ENCODE peak calls at places on chromosomes 1 and 21, in nine cellular contexts. N is HCT116; M is lower lobe of right lung; X is CD8-positive, alpha-beta T cell; W is left ventricle myocardium inferior; K is ovary; Y is transverse colon; U is heart left ventricle; V is A549. D is an unnamed sample.

GRCh38 chr1:212520746-212521145 is 87.8 kb upstream of the ATF3 start:
- DNase-seq in N (no peak), M (no peak), X (no peak), W (no peak), K (no peak), Y (peak; percentile 40), U (no peak), V (no peak), D (no peak)

GRCh38 chr1:150235436-150235851 is 468 bp downstream of the ANP32E start:
- DNase-seq in N (no peak), M (no peak), X (peak; percentile 32), W (no peak), K (no peak), Y (peak; percentile 22), U (peak; percentile 21), V (no peak), D (peak; percentile 57)

GRCh38 chr1:115530407-115530806 is 111.4 kb upstream of the VANGL1 start:
- DNase-seq in N (no peak), M (no peak), X (no peak), W (no peak), K (no peak), Y (no peak), U (no peak), V (no peak), D (no peak)

GRCh38 chr1:219554109-219554508 is 58.8 kb downstream of the ZC3H11B start:
- DNase-seq in N (no peak), M (no peak), X (no peak), W (no peak), K (no peak), Y (no peak), U (no peak), V (no peak), D (no peak)

GRCh38 chr1:235050911-235051360 is 77.7 kb downstream of the TOMM20 start:
- DNase-seq in N (no peak), M (peak; percentile 42), X (no peak), W (peak; percentile 49), K (peak; percentile 42), Y (no peak), U (peak; percentile 53), V (no peak), D (peak; percentile 42)

GRCh38 chr21:25425156-25425555 is 182.1 kb downstream of the MRPL39 start:
- DNase-seq in N (no peak), M (no peak), X (no peak), W (no peak), K (no peak), Y (no peak), U (no peak), V (no peak), D (no peak)

GRCh38 chr1:7912743-7913557 is 27.7 kb downstream of the TNFRSF9 start:
- DNase-seq in N (peak; percentile 33), M (no peak), X (peak; percentile 20), W (no peak), K (no peak), Y (peak; percentile 48), U (no peak), V (no peak), D (peak; percentile 38)

GRCh38 chr1:171985639-171986038 is 144.3 kb downstream of the DNM3 start:
- DNase-seq in N (peak; percentile 6), M (no peak), X (no peak), W (no peak), K (no peak), Y (no peak), U (peak; percentile 8), V (peak; percentile 45), D (no peak)

GRCh38 chr1:63690966-63691365 is 82.9 kb upstream of the ROR1 start:
- DNase-seq in N (no peak), M (no peak), X (no peak), W (no peak), K (no peak), Y (no peak), U (no peak), V (no peak), D (no peak)

GRCh38 chr1:55007626-55008025 is 8.9 kb downstream of the BSND start:
- DNase-seq in N (no peak), M (no peak), X (no peak), W (no peak), K (no peak), Y (no peak), U (no peak), V (no peak), D (peak; percentile 37)

DNA sequence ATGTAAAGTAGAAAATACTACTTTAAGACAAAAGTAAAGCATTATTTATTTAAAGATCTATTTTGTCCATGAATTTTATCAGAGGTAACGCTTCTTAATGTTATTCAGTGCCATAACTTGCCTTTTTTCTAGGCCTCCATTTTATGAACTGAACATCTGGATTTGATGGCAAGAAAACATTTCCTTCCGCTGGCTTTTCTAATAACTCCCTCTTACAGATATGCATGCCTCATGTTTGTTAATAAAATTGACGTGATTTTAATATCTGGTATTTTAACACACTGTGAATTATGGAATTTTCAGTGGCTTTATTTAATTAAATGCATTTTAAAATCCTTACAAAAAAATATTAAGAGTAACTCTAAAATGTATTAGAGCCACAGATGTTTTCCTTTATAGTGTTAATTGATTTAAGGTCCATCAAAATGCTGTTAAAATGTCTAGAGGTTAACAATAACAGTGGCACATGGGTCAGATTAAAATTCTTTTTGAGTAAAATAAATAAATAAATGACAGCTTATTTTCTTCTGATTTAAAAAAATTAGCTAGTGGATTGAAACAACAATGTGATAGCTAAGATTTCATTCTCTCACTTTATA is 15.1 kb downstream of the PTPRC start:
- DNase-seq in N (no peak), M (no peak), X (no peak), W (no peak), K (no peak), Y (no peak), U (no peak), V (no peak), D (no peak)
- H3K4me1 ChIP-seq in N (no peaks in the 10 kb centered on the region), M (peaks cover 12% of the 10 kb centered on the region), X (peaks cover 77% of the 10 kb centered on the region), W (no peaks in the 10 kb centered on the region), K (no peaks in the 10 kb centered on the region), Y (peaks cover 10% of the 10 kb centered on the region), U (no peaks in the 10 kb centered on the region), V (no peaks in the 10 kb centered on the region), D (no peaks in the 10 kb centered on the region)

DNA sequence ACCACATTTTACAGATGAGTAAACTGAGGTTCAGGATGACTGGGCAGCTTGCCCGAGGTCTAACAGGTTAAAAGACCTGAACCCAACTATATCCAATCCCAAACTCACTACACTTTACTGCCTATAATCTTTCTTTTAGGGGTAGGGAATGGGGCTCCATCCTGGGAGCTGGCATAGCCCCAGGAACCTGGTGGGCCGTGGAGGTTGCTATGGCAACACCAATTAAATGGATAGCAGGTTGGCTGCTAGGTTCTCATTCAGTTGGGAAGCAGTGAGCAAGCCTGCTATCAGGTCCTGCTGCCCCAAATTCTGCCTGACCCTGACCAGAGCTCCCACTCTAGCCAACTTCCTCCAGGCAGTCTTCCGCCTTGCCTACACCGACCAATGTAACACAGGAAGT is 40.9 kb downstream of the LRP8 start:
- DNase-seq in N (no peak), M (no peak), X (no peak), W (no peak), K (no peak), Y (no peak), U (no peak), V (no peak), D (no peak)
- H3K9me3 ChIP-seq in N (no peaks in the 10 kb centered on the region), M (no peaks in the 10 kb centered on the region), X (no peaks in the 10 kb centered on the region), W (no peaks in the 10 kb centered on the region), K (no peaks in the 10 kb centered on the region), Y (no peaks in the 10 kb centered on the region), U (no peaks in the 10 kb centered on the region), V (no peaks in the 10 kb centered on the region), D (no peaks in the 10 kb centered on the region)

GRCh38 chr1:98112631-98113030 is 191.8 kb upstream of the DPYD start:
- DNase-seq in N (no peak), M (no peak), X (no peak), W (no peak), K (no peak), Y (no peak), U (no peak), V (no peak), D (no peak)
- H3K4me3 ChIP-seq in N (no peak overlapping the region), M (no peak overlapping the region), X (no peak overlapping the region), W (no peak overlapping the region), K (no peak overlapping the region), Y (no peak overlapping the region), U (no peak overlapping the region), V (no peak overlapping the region), D (no peak overlapping the region)

DNA sequence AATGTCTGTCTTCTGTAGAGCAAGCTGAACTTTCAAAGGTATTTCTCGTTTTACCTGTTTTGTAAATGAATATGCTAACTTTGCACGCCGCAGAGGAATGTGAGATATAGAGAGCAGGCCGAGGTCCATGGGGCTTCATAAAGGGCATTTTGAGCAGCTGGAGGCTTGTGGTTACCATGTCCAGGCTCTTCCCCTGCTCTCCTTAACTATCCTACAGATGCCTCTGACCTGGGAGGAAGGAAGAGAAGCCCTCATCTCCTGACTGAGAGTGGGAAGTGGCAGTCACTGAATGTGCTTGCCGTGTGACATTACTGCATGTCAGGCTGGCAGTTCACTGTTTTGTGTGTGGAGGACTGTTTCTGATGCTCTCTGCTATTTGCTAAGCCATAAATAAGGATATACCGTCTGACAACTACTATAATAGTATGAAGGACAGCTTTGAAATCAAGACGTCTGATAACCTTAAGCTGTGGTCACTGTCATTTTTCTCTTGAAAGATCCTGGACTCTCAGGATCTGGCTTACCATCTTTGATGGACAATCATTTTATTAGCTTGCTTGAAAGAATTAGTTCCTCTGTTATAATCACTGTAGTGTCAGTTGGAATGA is 92.2 kb downstream of the DYRK1A start:
- DNase-seq in N (no peak), M (no peak), X (no peak), W (no peak), K (no peak), Y (no peak), U (no peak), V (no peak), D (no peak)
- H3K4me1 ChIP-seq in N (peaks cover 26% of the 10 kb centered on the region), M (peaks cover 92% of the 10 kb centered on the region), X (peaks cover 74% of the 10 kb centered on the region), W (peaks cover 97% of the 10 kb centered on the region), K (peaks cover 26% of the 10 kb centered on the region), Y (peaks cover 93% of the 10 kb centered on the region), U (peaks cover 87% of the 10 kb centered on the region), V (peaks cover 78% of the 10 kb centered on the region), D (peaks cover 65% of the 10 kb centered on the region)

GRCh38 chr1:29567257-29567656 is 330.9 kb downstream of the PTPRU start:
- DNase-seq in N (no peak), M (no peak), X (no peak), W (no peak), K (no peak), Y (no peak), U (no peak), V (no peak), D (no peak)

GRCh38 chr1:29565490-29565889 is 329.2 kb downstream of the PTPRU start:
- DNase-seq in N (no peak), M (no peak), X (no peak), W (no peak), K (no peak), Y (no peak), U (no peak), V (no peak), D (no peak)

GRCh38 chr1:29559055-29559454 is 322.7 kb downstream of the PTPRU start:
- DNase-seq in N (no peak), M (no peak), X (no peak), W (no peak), K (no peak), Y (no peak), U (no peak), V (no peak), D (no peak)

GRCh38 chr1:29563092-29563491 is 326.8 kb downstream of the PTPRU start:
- DNase-seq in N (peak; percentile 22), M (no peak), X (no peak), W (no peak), K (no peak), Y (no peak), U (no peak), V (no peak), D (no peak)

DNA sequence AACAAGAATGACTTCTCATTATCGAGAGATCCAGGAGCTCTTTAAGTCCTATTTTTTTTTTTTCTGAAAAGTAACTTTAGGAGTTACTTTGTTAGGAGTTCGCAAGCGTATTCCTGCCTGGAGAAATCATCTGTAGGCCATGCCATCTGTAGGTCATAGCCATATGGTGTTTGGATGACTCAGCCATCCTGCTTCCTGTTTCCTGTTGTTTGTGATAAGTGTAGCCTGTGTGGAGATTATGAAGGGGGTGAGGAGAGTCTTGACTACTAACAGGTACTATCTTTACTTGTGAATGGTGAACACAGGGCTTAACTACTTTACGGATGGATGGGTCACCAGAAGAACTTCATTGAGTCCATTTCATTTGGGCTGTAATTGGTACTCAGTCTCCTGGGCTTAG is 327.2 kb downstream of the PTPRU start:
- DNase-seq in N (no peak), M (no peak), X (no peak), W (no peak), K (no peak), Y (no peak), U (no peak), V (no peak), D (no peak)
- H3K9me3 ChIP-seq in N (peaks cover 24% of the 10 kb centered on the region), M (peaks cover 40% of the 10 kb centered on the region), X (peaks cover 15% of the 10 kb centered on the region), W (peaks cover 63% of the 10 kb centered on the region), K (no peaks in the 10 kb centered on the region), Y (peaks cover 22% of the 10 kb centered on the region), U (peaks cover 56% of the 10 kb centered on the region), V (no peaks in the 10 kb centered on the region), D (peaks cover 15% of the 10 kb centered on the region)

D was measured in Peyer's patch.